ENCODE peak calls at places on chromosomes 11 and 22, in six cellular contexts. E is neuronal stem cell, X is IMR-90, P is H9, I is H1, O is mesenchymal stem cell. G is an unnamed sample.

GRCh38 chr11:76885390-76886097 is 24.8 kb downstream of the ACER3 start:
- DNase-seq in E (no peak), X (peak), P (no peak), I (no peak), O (peak), G (no peak)

GRCh38 chr11:77069336-77069968 is 2.7 kb downstream of the CAPN5 start:
- DNase-seq in E (no peak), X (no peak), P (peak), I (no peak), O (no peak), G (no peak)

GRCh38 chr11:121422675-121423074 is 29.4 kb upstream of the SORL1 start:
- DNase-seq in E (no peak), X (no peak), P (no peak), I (no peak), O (no peak), G (no peak)

GRCh38 chr11:73185680-73186293 is 32.3 kb upstream of the P2RY2 start:
- DNase-seq in E (no peak), X (peak), P (no peak), I (no peak), O (peak), G (no peak)

GRCh38 chr11:28315440-28315839 is 207.3 kb downstream of the METTL15 start:
- DNase-seq in E (no peak), X (no peak), P (no peak), I (no peak), O (no peak), G (no peak)

GRCh38 chr11:122724520-122724919 is 69.0 kb downstream of the UBASH3B start:
- DNase-seq in E (no peak), X (peak), P (no peak), I (no peak), O (peak), G (peak)

GRCh38 chr11:117550466-117550865 is 222.8 kb downstream of the CEP164 start:
- DNase-seq in E (no peak), X (no peak), P (no peak), I (no peak), O (no peak), G (no peak)

GRCh38 chr11:130416537-130416896 is 11.9 kb downstream of the ADAMTS8 start:
- DNase-seq in E (no peak), X (no peak), P (no peak), I (no peak), O (no peak), G (no peak)

GRCh38 chr11:90288207-90288821 is 65.5 kb upstream of the CHORDC1 start:
- DNase-seq in E (peak), X (peak), P (no peak), I (no peak), O (peak), G (peak)

GRCh38 chr22:48098936-48099245 is 1336.4 kb downstream of the TBC1D22A start:
- DNase-seq in E (no peak), X (no peak), P (peak), I (no peak), O (no peak), G (no peak)

GRCh38 chr11:120473486-120473885 is 38.1 kb upstream of the GRIK4 start:
- DNase-seq in E (no peak), X (no peak), P (no peak), I (no peak), O (no peak), G (no peak)

GRCh38 chr11:23079382-23079813 is 219.1 kb upstream of the CCDC179 start:
- DNase-seq in E (no peak), X (peak), P (no peak), I (no peak), O (peak), G (peak)

GRCh38 chr11:70604630-70605520 is 206.5 kb downstream of the CTTN start:
- DNase-seq in E (no peak), X (no peak), P (no peak), I (no peak), O (no peak), G (no peak)

GRCh38 chr11:62542750-62543567 is 3.6 kb downstream of the AHNAK start:
- DNase-seq in E (peak), X (peak), P (peak), I (no peak), O (peak), G (peak)

GRCh38 chr11:47924184-47924671 is 56.1 kb upstream of the PTPRJ start:
- DNase-seq in E (no peak), X (peak), P (no peak), I (no peak), O (peak), G (no peak)

GRCh38 chr11:69265210-69265609 is 28.7 kb upstream of the MYEOV start:
- DNase-seq in E (no peak), X (no peak), P (no peak), I (no peak), O (no peak), G (no peak)

GRCh38 chr11:134632347-134633119 is 220.5 kb upstream of the B3GAT1 start:
- DNase-seq in E (no peak), X (no peak), P (no peak), I (no peak), O (no peak), G (no peak)

GRCh38 chr11:65978391-65979238 is 17.1 kb downstream of the SART1 start:
- DNase-seq in E (no peak), X (no peak), P (no peak), I (no peak), O (no peak), G (no peak)

GRCh38 chr11:117713676-117714075 is 83.3 kb downstream of the DSCAML1 start:
- DNase-seq in E (no peak), X (no peak), P (no peak), I (no peak), O (no peak), G (no peak)

GRCh38 chr11:65866524-65867283 is 5.9 kb downstream of the EFEMP2 start:
- DNase-seq in E (no peak), X (no peak), P (no peak), I (no peak), O (no peak), G (no peak)

GRCh38 chr22:32636884-32637283 is 162.3 kb downstream of the FBXO7 start:
- DNase-seq in E (no peak), X (no peak), P (no peak), I (no peak), O (no peak), G (no peak)

GRCh38 chr11:96194571-96194970 is 148.4 kb downstream of the MAML2 start:
- DNase-seq in E (no peak), X (no peak), P (no peak), I (no peak), O (no peak), G (no peak)

GRCh38 chr22:41050873-41051272 is 41.5 kb upstream of the EP300 start:
- DNase-seq in E (no peak), X (no peak), P (no peak), I (no peak), O (peak), G (no peak)

GRCh38 chr11:113505541-113506375 is 30.6 kb upstream of the DRD2 start:
- DNase-seq in E (no peak), X (peak), P (peak), I (no peak), O (no peak), G (peak)

DNA sequence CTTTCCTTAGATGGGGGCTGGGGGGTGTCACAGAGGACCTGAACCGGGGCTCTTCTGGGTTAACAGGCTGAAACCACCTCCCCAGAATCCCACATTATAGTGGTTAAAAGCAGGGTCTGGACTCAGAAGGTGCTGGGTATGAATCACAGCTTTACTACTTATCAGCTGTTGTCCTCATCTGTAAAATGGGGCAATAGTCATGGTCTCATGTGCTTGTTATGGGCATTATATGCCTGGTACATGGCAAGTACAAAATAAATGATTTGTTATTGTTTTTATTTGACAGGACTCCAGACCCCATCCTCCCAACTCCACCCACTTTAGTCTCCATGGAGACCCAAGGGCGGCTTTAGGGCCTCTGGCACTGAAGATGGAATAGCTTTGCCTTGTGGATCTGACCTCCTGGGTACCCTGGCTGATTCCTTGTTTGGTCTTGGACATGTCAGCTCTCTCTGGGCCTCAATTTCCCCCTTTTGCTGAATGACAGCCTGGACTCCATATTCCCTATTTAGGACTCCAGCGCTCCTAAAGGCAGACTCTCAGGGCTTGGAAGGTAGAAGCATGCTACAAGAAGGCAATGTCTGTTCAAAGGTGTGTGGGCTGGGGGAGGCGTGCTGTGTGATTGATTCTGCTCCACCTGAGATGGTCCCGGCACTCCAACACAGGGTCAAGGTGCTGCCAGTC is 812 bp upstream of the SMTN start:
- DNase-seq in E (no peak), X (no peak), P (no peak), I (no peak), O (no peak), G (no peak)
- H2BK5ac ChIP-seq in E (peak), X (peak), P (no peak), I (peak), O (no peak), G (no peak)

DNA sequence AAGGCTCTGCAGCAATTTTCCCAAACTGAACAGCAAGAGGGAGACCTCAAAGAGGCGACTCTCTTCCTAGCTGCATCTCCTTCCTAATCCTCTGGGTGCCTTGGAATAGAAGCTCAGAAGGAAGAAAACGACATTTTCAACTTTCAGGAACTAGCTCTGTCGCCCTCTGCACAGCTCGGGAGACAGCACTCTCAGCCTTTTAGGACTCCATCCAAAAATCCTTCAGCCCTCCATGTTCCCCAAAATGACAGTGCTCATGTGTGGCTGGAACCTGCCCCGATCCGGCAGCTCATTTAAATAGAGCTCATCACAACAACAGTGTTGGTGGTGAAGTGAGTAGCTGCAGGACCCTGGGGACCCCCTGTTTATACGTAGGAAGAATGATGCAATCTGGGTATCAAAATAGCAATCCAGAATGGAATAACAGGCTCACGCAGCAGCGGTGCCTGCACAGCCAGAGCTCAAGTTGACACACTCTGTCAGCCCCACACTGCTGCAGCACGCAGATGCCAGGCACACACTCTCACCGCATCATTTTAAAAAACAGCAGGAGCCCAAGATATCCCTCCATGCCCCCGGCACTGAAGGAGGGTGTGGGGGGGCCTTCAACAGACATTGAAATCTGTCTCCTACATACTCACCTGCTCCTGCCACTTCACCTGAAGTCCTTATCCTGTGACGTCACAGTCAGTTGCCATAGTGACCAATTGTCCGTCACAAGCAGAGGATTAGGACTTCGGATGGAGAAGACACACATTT is 24.1 kb downstream of the TRIM66 start:
- DNase-seq in E (no peak), X (peak), P (no peak), I (no peak), O (no peak), G (peak)
- H3K9ac ChIP-seq in E (no peak), X (no peak), P (no peak), I (no peak), O (peak), G (no peak)

GRCh38 chr11:45150301-45150700 is 3.9 kb downstream of the PRDM11 start:
- DNase-seq in E (no peak), X (no peak), P (no peak), I (no peak), O (no peak), G (no peak)
- H2BK15ac ChIP-seq in E (no peak), X (no peak), P (no peak), I (no peak), O (no peak), G (no peak)

DNA sequence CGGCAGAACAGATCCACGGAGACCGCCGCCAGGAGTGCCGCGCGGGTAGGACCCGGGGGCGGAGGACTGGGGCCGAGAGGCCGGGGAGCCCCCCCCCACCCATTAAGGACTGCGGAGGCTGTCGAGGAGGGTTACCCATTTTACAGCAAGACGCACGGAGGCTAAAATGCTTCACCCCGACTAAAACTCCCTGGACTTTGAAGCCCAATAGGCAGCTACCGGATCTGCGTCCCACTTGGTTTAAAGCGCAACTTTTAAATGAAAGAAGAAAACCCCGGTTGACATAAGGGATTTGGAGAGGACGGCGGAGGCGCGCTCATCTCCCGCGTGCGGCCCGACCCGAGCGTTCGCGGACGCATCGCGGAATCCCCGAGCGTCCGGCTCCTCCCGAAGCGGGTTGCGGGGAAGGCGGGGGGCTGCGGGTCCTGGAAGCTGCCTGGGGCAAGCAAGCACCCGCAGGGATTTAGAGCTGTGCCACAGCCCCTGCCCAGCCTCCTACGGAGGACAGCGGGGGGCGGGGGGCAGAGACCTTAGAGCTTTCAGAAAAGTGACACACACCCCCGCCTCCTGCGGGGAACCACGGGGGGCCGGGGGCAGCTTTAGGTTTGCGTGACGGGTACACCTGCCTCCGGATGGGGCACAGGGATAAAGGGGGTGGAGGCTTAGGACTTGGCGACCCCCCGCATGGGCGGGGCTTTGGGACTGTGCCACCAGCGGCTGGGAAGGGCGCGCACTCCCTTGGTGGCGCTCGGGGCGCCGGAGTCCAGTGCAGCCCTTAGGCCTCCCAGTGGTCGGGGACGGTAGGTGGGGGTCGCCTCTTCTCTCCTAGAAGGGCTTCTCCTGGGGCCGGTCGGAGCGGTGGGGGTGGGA is 761 bp upstream of the CELSR1 start:
- DNase-seq in E (peak), X (peak), P (peak), I (no peak), O (no peak), G (peak)
- H2BK5ac ChIP-seq in E (peak), X (no peak), P (no peak), I (no peak), O (no peak), G (no peak)

G was measured in mesendoderm.